ENCODE peak calls at places on chromosomes 2 and 18, in ten cellular contexts. J is CD8-positive, alpha-beta T cell; W is neuronal stem cell; V is pancreas; Y is Karpas-422; B is GM23248; F is ascending aorta; T is astrocyte; D is A549; P is mammary epithelial cell. U is an unnamed sample. For H3K9me3, the result is how much of the 10 kb centered on the place peaks cover.

GRCh38 chr2:7634370-7634769 is 717.2 kb downstream of the RNF144A start:
- DNase-seq in J (no peak), W (no peak), V (no peak), Y (no peak), B (no peak), F (no peak), T (no peak), D (no peak), P (no peak), U (no peak)

GRCh38 chr2:223008162-223008561 is 43.8 kb upstream of the KCNE4 start:
- DNase-seq in J (no peak), W (no peak), V (no peak), Y (no peak), B (peak), F (no peak), T (peak), D (no peak), P (no peak), U (no peak)

GRCh38 chr2:26302846-26303245 is 43.1 kb upstream of the SELENOI start:
- DNase-seq in J (no peak), W (no peak), V (no peak), Y (no peak), B (peak), F (no peak), T (no peak), D (no peak), P (peak), U (peak)

GRCh38 chr2:100877555-100877954 is 57.6 kb downstream of the NPAS2 start:
- DNase-seq in J (no peak), W (no peak), V (no peak), Y (no peak), B (peak), F (no peak), T (peak), D (no peak), P (peak), U (peak)

GRCh38 chr2:20618468-20618885 is 32.4 kb downstream of the HS1BP3 start:
- DNase-seq in J (no peak), W (no peak), V (no peak), Y (no peak), B (peak), F (peak), T (no peak), D (no peak), P (no peak), U (no peak)

GRCh38 chr2:1974391-1974790 is 230.1 kb upstream of the PXDN start:
- DNase-seq in J (no peak), W (no peak), V (no peak), Y (no peak), B (peak), F (no peak), T (peak), D (peak), P (no peak), U (peak)

GRCh38 chr2:44100351-44100750 is 68.3 kb upstream of the PPM1B start:
- DNase-seq in J (no peak), W (no peak), V (peak), Y (no peak), B (peak), F (peak), T (peak), D (peak), P (peak), U (peak)

GRCh38 chr2:105556366-105556765 is 157.5 kb upstream of the FHL2 start:
- DNase-seq in J (no peak), W (no peak), V (no peak), Y (no peak), B (no peak), F (no peak), T (no peak), D (no peak), P (no peak), U (no peak)

GRCh38 chr2:76640905-76641304 is 881.3 kb downstream of the LRRTM4 start:
- DNase-seq in J (no peak), W (no peak), V (no peak), Y (no peak), B (no peak), F (no peak), T (no peak), D (no peak), P (peak), U (peak)

GRCh38 chr2:132488491-132488890 is 71.9 kb downstream of the GPR39 start:
- DNase-seq in J (no peak), W (no peak), V (no peak), Y (no peak), B (no peak), F (no peak), T (no peak), D (no peak), P (no peak), U (no peak)

GRCh38 chr18:6624271-6624670 is 105.2 kb upstream of the ARHGAP28 start:
- DNase-seq in J (no peak), W (no peak), V (no peak), Y (no peak), B (peak), F (no peak), T (peak), D (no peak), P (peak), U (no peak)

GRCh38 chr2:2273421-2273820 is 57.7 kb downstream of the MYT1L start:
- DNase-seq in J (no peak), W (no peak), V (no peak), Y (no peak), B (no peak), F (no peak), T (no peak), D (no peak), P (no peak), U (no peak)

GRCh38 chr2:102735431-102736130 is 26.2 kb upstream of the TMEM182 start:
- DNase-seq in J (no peak), W (peak), V (peak), Y (no peak), B (no peak), F (no peak), T (peak), D (no peak), P (no peak), U (no peak)

GRCh38 chr2:97808816-97809215 is 95.4 kb downstream of the ZAP70 start:
- DNase-seq in J (no peak), W (no peak), V (no peak), Y (no peak), B (no peak), F (no peak), T (no peak), D (no peak), P (no peak), U (no peak)

GRCh38 chr2:226874749-226875148 is 38.9 kb downstream of the RHBDD1 start:
- DNase-seq in J (no peak), W (no peak), V (no peak), Y (no peak), B (no peak), F (no peak), T (no peak), D (no peak), P (no peak), U (no peak)

GRCh38 chr2:201978988-201979387 is 54.7 kb upstream of the FZD7 start:
- DNase-seq in J (no peak), W (no peak), V (no peak), Y (no peak), B (no peak), F (no peak), T (no peak), D (no peak), P (no peak), U (peak)

GRCh38 chr18:59149007-59149406 is 9.3 kb downstream of the SEC11C start:
- DNase-seq in J (no peak), W (no peak), V (no peak), Y (no peak), B (no peak), F (no peak), T (no peak), D (no peak), P (no peak), U (no peak)

GRCh38 chr2:68287580-68288441 is 31.9 kb downstream of the CNRIP1 start:
- DNase-seq in J (no peak), W (no peak), V (peak), Y (no peak), B (peak), F (no peak), T (peak), D (no peak), P (peak), U (no peak)

GRCh38 chr2:222357930-222358329 is 59.1 kb upstream of the PAX3 start:
- DNase-seq in J (no peak), W (no peak), V (no peak), Y (no peak), B (no peak), F (no peak), T (peak), D (no peak), P (no peak), U (no peak)

GRCh38 chr2:126657146-126657635 is 1.2 kb downstream of the GYPC start:
- DNase-seq in J (peak), W (no peak), V (no peak), Y (peak), B (peak), F (peak), T (peak), D (no peak), P (peak), U (peak)

GRCh38 chr2:180324191-180324590 is 317.1 kb upstream of the CWC22 start:
- DNase-seq in J (no peak), W (no peak), V (no peak), Y (no peak), B (peak), F (no peak), T (peak), D (no peak), P (peak), U (no peak)
- H3K9me3 ChIP-seq in J (under half), W (under half), V (under half), Y (under half), B (under half), F (under half), T (under half), D (under half), P (under half), U (under half)

DNA sequence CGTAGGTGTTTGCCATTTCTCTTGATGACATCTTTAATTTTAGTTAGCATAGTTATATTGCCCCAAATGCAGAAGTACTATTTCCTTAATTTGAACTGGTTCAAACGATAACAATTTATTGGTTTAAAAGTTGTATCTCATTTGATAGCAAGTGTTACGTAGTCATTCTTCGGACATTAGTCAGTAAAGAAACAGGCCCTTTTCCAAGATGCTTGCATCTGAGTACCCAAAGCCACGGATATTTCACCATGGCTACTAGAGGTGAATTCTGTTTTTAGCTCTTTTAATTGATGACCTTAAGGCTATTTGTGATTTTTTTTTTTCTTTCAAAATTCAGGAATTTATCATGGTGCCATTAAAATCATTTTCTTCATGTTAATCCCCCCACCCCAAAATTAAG is 32.1 kb downstream of the GLS start:
- DNase-seq in J (no peak), W (no peak), V (no peak), Y (no peak), B (peak), F (no peak), T (peak), D (no peak), P (no peak), U (no peak)
- H3K4me3 ChIP-seq in J (no peak), W (no peak), V (no peak), Y (no peak), B (no peak), F (no peak), T (no peak), D (no peak), P (no peak), U (no peak)

DNA sequence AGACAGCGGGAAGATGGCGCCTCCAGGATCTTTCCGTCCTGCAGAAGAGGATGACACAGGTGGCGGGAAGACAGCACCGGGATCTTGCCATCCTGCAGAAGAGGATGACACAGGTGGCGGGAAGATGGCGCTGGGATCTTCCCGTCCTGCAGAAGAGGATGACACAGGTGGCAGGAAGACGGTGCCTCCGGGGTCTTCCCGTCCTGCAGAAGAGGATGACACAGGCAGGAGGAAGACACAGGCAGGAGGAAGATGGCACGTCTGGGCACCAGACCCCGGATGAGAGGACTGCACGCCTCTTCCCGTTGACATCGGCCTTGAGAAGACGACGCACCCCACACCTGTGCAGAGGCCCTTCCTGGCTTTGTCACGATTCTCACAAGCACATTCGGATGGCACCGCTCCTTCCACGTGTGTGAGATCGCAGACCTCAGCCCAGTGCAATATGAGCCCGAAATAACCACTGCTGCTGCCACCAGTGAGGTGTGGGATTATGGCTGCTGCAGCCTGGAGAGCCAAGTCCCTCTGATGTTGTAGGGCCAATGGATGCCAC is 79.4 kb upstream of the SNTG2 start:
- DNase-seq in J (no peak), W (no peak), V (no peak), Y (no peak), B (no peak), F (peak), T (no peak), D (no peak), P (no peak), U (no peak)
- H3K9me3 ChIP-seq in J (under half), W (under half), V (under half), Y (under half), B (under half), F (under half), T (under half), D (under half), P (under half), U (under half)

GRCh38 chr18:24271381-24272331 is 126.0 kb downstream of the OSBPL1A start:
- DNase-seq in J (no peak), W (peak), V (peak), Y (no peak), B (peak), F (peak), T (peak), D (peak), P (peak), U (peak)

GRCh38 chr18:24268784-24269550 is 128.7 kb downstream of the OSBPL1A start:
- DNase-seq in J (no peak), W (no peak), V (no peak), Y (no peak), B (no peak), F (no peak), T (no peak), D (no peak), P (peak), U (no peak)

GRCh38 chr18:24270358-24270936 is 127.2 kb downstream of the OSBPL1A start:
- DNase-seq in J (no peak), W (no peak), V (no peak), Y (no peak), B (peak), F (no peak), T (no peak), D (no peak), P (no peak), U (no peak)

GRCh38 chr18:24273596-24273995 is 124.0 kb downstream of the OSBPL1A start:
- DNase-seq in J (no peak), W (no peak), V (no peak), Y (no peak), B (peak), F (no peak), T (no peak), D (peak), P (peak), U (peak)

DNA sequence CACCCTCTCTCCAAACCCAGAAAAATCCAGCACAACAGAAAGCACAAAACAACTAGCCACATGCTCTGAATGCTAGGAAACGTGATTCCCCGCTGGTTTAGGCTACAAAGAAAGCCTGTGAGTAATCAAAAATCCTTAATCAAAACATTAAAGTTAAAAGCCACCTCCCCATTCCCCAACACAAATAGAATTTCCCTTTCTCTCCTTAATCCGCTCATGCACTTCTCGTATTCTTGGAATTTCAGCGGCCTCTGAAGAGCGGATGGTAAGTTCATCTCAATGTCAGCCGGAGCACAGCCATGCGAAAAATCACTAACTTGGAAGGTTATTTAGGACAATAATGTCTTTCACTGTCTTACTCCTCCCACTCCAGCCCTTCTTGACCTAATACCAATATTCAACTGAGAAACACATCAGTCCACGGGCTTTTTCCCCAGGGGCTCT is 126.7 kb downstream of the OSBPL1A start:
- DNase-seq in J (no peak), W (peak), V (no peak), Y (no peak), B (peak), F (no peak), T (peak), D (peak), P (peak), U (peak)
- H3K4me3 ChIP-seq in J (no peak), W (peak), V (peak), Y (no peak), B (peak), F (peak), T (peak), D (peak), P (peak), U (peak)

GRCh38 chr2:80889009-80889408 is 584.5 kb upstream of the LRRTM1 start:
- DNase-seq in J (no peak), W (no peak), V (no peak), Y (no peak), B (no peak), F (no peak), T (no peak), D (no peak), P (no peak), U (no peak)
- H3K9me3 ChIP-seq in J (under half), W (under half), V (under half), Y (under half), B (under half), F (under half), T (under half), D (under half), P (under half), U (under half)

GRCh38 chr2:239327536-239328305 is 73.1 kb downstream of the HDAC4 start:
- DNase-seq in J (no peak), W (no peak), V (no peak), Y (no peak), B (peak), F (peak), T (no peak), D (no peak), P (no peak), U (no peak)
- H3K4me3 ChIP-seq in J (peak), W (no peak), V (no peak), Y (no peak), B (no peak), F (no peak), T (no peak), D (no peak), P (no peak), U (no peak)

DNA sequence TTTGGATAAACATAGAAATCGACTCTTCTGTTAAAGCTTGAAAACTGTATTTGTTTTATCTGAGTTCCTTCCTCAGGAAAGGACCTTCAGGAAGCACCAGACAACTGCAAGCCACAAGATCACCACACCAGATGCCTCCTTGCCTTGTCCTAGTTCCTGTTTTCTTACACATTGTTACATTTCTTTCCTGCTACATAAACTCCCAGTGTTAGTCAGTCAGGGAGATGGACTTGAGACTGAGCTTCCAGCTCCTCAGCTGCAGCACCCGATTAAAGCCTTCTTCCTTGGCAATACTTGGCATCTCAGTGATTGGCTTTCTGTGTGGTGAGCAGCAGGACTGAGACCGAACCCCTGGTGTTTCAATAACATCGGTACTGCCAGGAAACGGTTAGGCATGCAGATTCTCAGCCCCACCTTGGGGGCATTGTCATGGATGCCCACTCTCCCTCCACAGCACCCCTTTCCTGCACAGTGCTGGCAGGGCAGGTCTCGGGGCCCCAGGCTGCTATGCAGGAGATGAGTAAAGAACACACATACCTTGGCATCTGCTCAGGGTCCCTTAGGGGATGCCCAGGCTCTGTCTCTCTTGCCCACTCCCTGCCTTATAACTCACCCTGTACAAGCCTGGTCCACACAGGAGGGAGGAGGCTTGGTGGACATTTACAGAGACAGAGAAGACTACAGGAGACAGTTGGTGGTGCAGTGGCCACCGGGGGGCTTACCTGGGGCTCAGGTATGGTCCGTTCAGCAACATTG is 32.6 kb downstream of the ANKMY1 start:
- DNase-seq in J (no peak), W (no peak), V (no peak), Y (no peak), B (no peak), F (peak), T (no peak), D (no peak), P (no peak), U (no peak)
- H3K9me3 ChIP-seq in J (under half), W (under half), V (under half), Y (under half), B (under half), F (under half), T (under half), D (under half), P (under half), U (under half)

DNA sequence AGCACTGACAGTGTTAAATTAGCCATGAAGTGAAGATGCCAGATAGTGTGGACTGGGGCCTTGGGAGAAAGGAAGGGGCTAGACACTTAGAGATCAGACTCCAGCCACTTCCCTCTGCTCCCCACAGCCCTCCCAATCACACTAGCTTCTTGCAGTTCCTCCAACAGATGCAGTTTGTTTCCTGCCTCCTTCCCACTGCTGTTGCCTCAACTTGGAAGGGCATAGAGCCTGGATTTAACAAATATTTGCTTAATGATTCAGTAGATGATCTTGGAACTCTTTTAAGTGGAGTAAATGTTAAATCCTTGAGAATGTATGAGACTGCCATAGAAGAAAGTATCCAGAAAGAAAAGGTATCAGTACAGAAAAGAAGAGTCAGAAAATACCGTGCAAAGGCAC is 1.5 kb upstream of the BZW1 start:
- DNase-seq in J (no peak), W (no peak), V (peak), Y (peak), B (peak), F (peak), T (peak), D (peak), P (peak), U (peak)
- H3K4me3 ChIP-seq in J (no peak), W (no peak), V (peak), Y (peak), B (peak), F (peak), T (peak), D (peak), P (no peak), U (peak)